ENCODE peak calls at places on chromosomes 1 and 21, in four cellular contexts. B, O, Y and D are unnamed samples.

GRCh38 chr1:172532700-172533510 is at the start of gene SUCO:
- DNase-seq in B (peak), O (peak), Y (peak), D (peak)

GRCh38 chr1:34911465-34911864 is 18.0 kb downstream of the DLGAP3 start:
- DNase-seq in Y (no peak), O (no peak), B (no peak), D (no peak)

GRCh38 chr1:208324005-208324404 is 79.8 kb upstream of the PLXNA2 start:
- DNase-seq in O (no peak), Y (no peak), B (no peak), D (no peak)

GRCh38 chr1:25683177-25683576 is 66.6 kb downstream of the MAN1C1 start:
- DNase-seq in B (no peak), O (no peak), Y (no peak), D (no peak)

GRCh38 chr1:208834346-208835081 is 590.3 kb upstream of the PLXNA2 start:
- DNase-seq in B (no peak), Y (no peak), O (no peak), D (peak)

GRCh38 chr1:199875337-199875736 is 152.2 kb upstream of the NR5A2 start:
- DNase-seq in O (peak), B (no peak), Y (no peak), D (no peak)

GRCh38 chr1:61078611-61079010 is 3.8 kb upstream of the NFIA start:
- DNase-seq in O (no peak), Y (peak), B (no peak), D (peak)

GRCh38 chr21:36150192-36150711 is 6.4 kb upstream of the DOP1B start:
- DNase-seq in Y (peak), B (no peak), O (no peak), D (no peak)

GRCh38 chr21:42039470-42039901 is 29.3 kb upstream of the ZBTB21 start:
- DNase-seq in Y (no peak), O (no peak), B (no peak), D (no peak)

GRCh38 chr1:169086603-169087455 is 19.7 kb upstream of the ATP1B1 start:
- DNase-seq in O (no peak), Y (no peak), B (no peak), D (no peak)

GRCh38 chr21:42306366-42307035 is 8.7 kb downstream of the TFF3 start:
- DNase-seq in Y (no peak), O (no peak), B (no peak), D (no peak)

GRCh38 chr21:33647560-33647959 is 5.3 kb downstream of the ITSN1 start:
- DNase-seq in Y (no peak), B (no peak), O (no peak), D (no peak)

GRCh38 chr1:203388683-203389082 is 37.8 kb upstream of the FMOD start:
- DNase-seq in B (no peak), Y (no peak), O (no peak), D (no peak)

GRCh38 chr1:168321945-168322344 is 41.3 kb downstream of the TBX19 start:
- DNase-seq in B (no peak), O (peak), Y (peak), D (no peak)